ENCODE peak calls at places on chromosomes 5 and 9, in seven cellular contexts. U is mesenchymal stem cell, Q is IMR-90, C is H1, R is neuronal stem cell, A is H9, S is trophoblast cell. T is an unnamed sample.

GRCh38 chr5:115842089-115842881 is 550 bp downstream of the AP3S1 start:
- DNase-seq in R (no peak), S (no peak), C (no peak), Q (no peak), A (no peak), U (peak; percentile 84), T (no peak)

GRCh38 chr5:66826263-66826662 is 230.1 kb downstream of the MAST4 start:
- DNase-seq in R (no peak), A (no peak), U (no peak), S (no peak), Q (no peak), C (no peak), T (no peak)

GRCh38 chr9:10903969-10904368 is 291.2 kb upstream of the PTPRD start:
- DNase-seq in C (no peak), S (no peak), A (no peak), Q (no peak), R (no peak), U (no peak), T (no peak)

GRCh38 chr5:130605200-130605599 is 559.9 kb downstream of the HINT1 start:
- DNase-seq in C (no peak), Q (no peak), R (peak; percentile 9), U (no peak), A (no peak), S (peak; percentile 27), T (peak; percentile 76)

GRCh38 chr5:129306725-129307124 is 153.4 kb upstream of the ADAMTS19 start:
- DNase-seq in U (no peak), S (no peak), Q (no peak), C (no peak), A (no peak), R (no peak), T (no peak)

GRCh38 chr5:79297661-79298060 is 61.7 kb downstream of the JMY start:
- DNase-seq in S (no peak), C (no peak), Q (peak; percentile 1), R (no peak), U (no peak), A (no peak), T (peak; percentile 2)

GRCh38 chr5:176481659-176482213 is 33.6 kb downstream of the FAF2 start:
- DNase-seq in A (no peak), S (no peak), C (no peak), R (no peak), Q (peak; percentile 24), U (peak; percentile 42), T (peak; percentile 4)

GRCh38 chr5:6631441-6631840 is 1.4 kb downstream of the NSUN2 start:
- DNase-seq in A (no peak), C (no peak), S (no peak), Q (no peak), R (no peak), U (peak; percentile 12), T (no peak)

GRCh38 chr5:56148453-56148971 is 84.6 kb downstream of the ANKRD55 start:
- DNase-seq in U (no peak), R (no peak), S (no peak), A (no peak), C (no peak), Q (no peak), T (no peak)

GRCh38 chr5:129912601-129913000 is 8.3 kb downstream of the CHSY3 start:
- DNase-seq in S (no peak), U (no peak), R (no peak), A (no peak), C (no peak), Q (no peak), T (no peak)

GRCh38 chr5:180612683-180613082 is 21.4 kb upstream of the SCGB3A1 start:
- DNase-seq in C (no peak), Q (no peak), R (no peak), A (no peak), S (no peak), U (no peak), T (no peak)

GRCh38 chr9:34372598-34373011 is 4.1 kb downstream of the MYORG start:
- DNase-seq in Q (no peak), R (no peak), C (no peak), A (peak; percentile 62), U (no peak), S (peak; percentile 98), T (peak; percentile 64)

GRCh38 chr5:168370826-168371225 is 79.4 kb downstream of the WWC1 start:
- DNase-seq in A (no peak), Q (no peak), R (no peak), S (no peak), U (no peak), C (no peak), T (no peak)

GRCh38 chr9:130536594-130537215 is 42.7 kb upstream of the FUBP3 start:
- DNase-seq in U (no peak), S (peak; percentile 91), A (no peak), R (no peak), C (no peak), Q (no peak), T (no peak)

GRCh38 chr5:83097582-83098265 is 20.4 kb downstream of the XRCC4 start:
- DNase-seq in C (no peak), S (no peak), Q (peak; percentile 71), A (no peak), R (no peak), U (peak; percentile 32), T (no peak)

GRCh38 chr5:111229871-111230812 is 6.0 kb downstream of the CAMK4 start:
- DNase-seq in U (no peak), S (no peak), R (no peak), C (no peak), Q (no peak), A (no peak), T (no peak)

DNA sequence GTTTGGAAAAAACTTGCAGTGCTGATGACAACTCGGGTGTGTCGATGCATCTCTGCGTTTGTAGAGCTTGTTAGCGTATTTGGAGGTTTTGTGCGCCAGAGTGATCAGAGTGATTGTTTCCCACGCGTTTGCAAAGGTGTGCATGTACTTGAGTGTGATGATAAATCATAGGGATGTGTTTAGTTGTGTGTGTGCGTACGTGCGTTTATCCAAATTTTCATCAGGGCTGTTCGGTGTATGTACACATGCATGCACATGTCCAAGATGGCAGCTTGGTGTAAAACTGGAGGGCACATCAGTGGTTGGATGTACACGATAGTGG is 248 bp upstream of the C1QTNF2 start:
- DNase-seq in A (no peak), U (no peak), S (no peak), C (no peak), R (no peak), Q (no peak), T (no peak)
- H2BK5ac ChIP-seq in A (no peak overlapping the region), U (no peak overlapping the region), S (no peak overlapping the region), C (no peak overlapping the region), R (no peak overlapping the region), Q (no peak overlapping the region), T (no peak overlapping the region)

DNA sequence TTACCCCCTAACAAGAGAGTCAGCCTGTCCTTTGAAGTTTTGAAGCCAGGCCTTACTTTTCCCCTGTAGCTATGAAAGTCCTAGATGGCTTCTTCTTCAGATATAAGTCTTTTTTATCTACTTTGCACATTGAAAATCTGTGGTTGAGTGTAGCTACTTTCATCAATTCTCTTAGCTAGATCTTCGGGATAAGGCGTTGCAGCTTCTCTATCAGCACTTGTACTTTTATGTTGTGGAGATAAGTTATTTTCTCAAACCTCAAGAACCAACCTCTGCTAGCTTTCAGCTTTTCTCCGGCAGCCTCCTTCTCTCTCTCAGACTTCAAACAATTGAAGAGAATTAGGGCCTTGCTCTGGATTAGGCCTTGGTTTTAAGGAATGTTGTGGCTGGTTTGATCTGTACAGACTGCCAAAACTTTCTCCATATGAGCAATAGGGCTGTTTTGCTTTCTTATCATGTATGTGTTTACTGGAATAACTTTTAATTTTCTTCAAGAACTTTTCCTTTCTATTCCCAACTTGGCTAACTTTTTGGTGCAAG is 21.7 kb downstream of the CATSPER3 start:
- DNase-seq in C (no peak), U (no peak), S (no peak), Q (peak; percentile 45), R (no peak), A (no peak), T (peak; percentile 50)
- H3K4ac ChIP-seq in C (no peak overlapping the region), U (no peak overlapping the region), S (no peak overlapping the region), Q (no peak overlapping the region), R (no peak overlapping the region), A (no peak overlapping the region), T (peak overlapping the region; percentile 36)

DNA sequence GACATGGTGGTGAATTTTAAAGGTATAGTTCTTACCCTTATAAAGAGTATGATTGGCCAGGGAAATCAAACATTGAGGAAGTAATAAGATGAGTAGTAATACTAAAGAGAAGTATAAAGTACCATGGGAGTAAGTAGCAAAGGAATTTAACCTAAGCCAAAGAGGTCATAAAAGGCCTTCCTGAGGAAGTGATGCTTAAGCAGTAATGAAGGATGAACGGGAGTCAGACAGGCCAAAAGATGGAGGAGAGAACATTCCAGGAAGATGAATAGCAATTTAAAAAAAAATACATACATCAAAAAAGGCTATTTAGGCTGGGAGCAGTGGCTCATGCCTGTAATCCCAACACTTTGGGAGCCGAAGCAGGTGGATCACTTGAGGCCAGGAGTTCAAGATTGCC is 29.0 kb downstream of the KLHL3 start:
- DNase-seq in Q (peak; percentile 67), U (no peak), C (no peak), R (no peak), S (no peak), A (no peak), T (no peak)
- H2BK120ac ChIP-seq in Q (no peak overlapping the region), U (no peak overlapping the region), C (no peak overlapping the region), R (no peak overlapping the region), S (no peak overlapping the region), A (no peak overlapping the region), T (no peak overlapping the region)

GRCh38 chr5:124263680-124264491 is 482.6 kb downstream of the ZNF608 start:
- DNase-seq in R (peak; percentile 78), S (no peak), Q (no peak), U (peak; percentile 10), A (peak; percentile 38), C (peak; percentile 31), T (peak; percentile 93)
- H2BK5ac ChIP-seq in R (no peak overlapping the region), S (no peak overlapping the region), Q (no peak overlapping the region), U (no peak overlapping the region), A (no peak overlapping the region), C (peak overlapping the region; percentile 28), T (no peak overlapping the region)

GRCh38 chr5:132030610-132031009 is 19.2 kb upstream of the ACSL6 start:
- DNase-seq in S (no peak), A (no peak), C (no peak), Q (no peak), R (no peak), U (no peak), T (no peak)

GRCh38 chr5:132029609-132030008 is 18.2 kb upstream of the ACSL6 start:
- DNase-seq in R (no peak), Q (no peak), C (no peak), U (no peak), A (no peak), S (no peak), T (no peak)

GRCh38 chr5:132032156-132032555 is 20.7 kb upstream of the ACSL6 start:
- DNase-seq in U (no peak), A (no peak), R (no peak), Q (no peak), S (no peak), C (no peak), T (no peak)

GRCh38 chr5:132033122-132033521 is 21.7 kb upstream of the ACSL6 start:
- DNase-seq in Q (no peak), S (no peak), C (no peak), A (no peak), U (no peak), R (no peak), T (no peak)
- H3K4ac ChIP-seq in Q (no peak overlapping the region), S (no peak overlapping the region), C (no peak overlapping the region), A (no peak overlapping the region), U (no peak overlapping the region), R (no peak overlapping the region), T (no peak overlapping the region)

T was measured in mesendoderm.